ENCODE peak calls at places on chromosomes 5 and 9, in five cellular contexts. One of them, this sample, is unnamed.
A peak's percentile ranks its signal among the peaks of the same experiment; 100 is the strongest.

GRCh38 chr5:343461-344401 is 22.2 kb downstream of the AHRR start:
- DNase-seq in GM13976: peak; percentile 77
- DNase-seq in dorsolateral prefrontal cortex: no peak
- DNase-seq in astrocyte of the cerebellum: no peak
- DNase-seq in Peyer's patch: no peak
- DNase-seq in this sample: peak; percentile 48

GRCh38 chr5:75681125-75681830 is 36.0 kb downstream of the POC5 start:
- DNase-seq in GM13976: peak; percentile 41
- DNase-seq in dorsolateral prefrontal cortex: no peak
- DNase-seq in astrocyte of the cerebellum: peak; percentile 33
- DNase-seq in Peyer's patch: no peak
- DNase-seq in this sample: no peak

GRCh38 chr9:114301798-114302565 is 20.9 kb upstream of the ORM1 start:
- DNase-seq in GM13976: no peak
- DNase-seq in dorsolateral prefrontal cortex: no peak
- DNase-seq in astrocyte of the cerebellum: no peak
- DNase-seq in Peyer's patch: peak; percentile 23
- DNase-seq in this sample: no peak

GRCh38 chr9:117427357-117427913 is 12.6 kb upstream of the ASTN2 start:
- DNase-seq in GM13976: no peak
- DNase-seq in dorsolateral prefrontal cortex: no peak
- DNase-seq in astrocyte of the cerebellum: no peak
- DNase-seq in Peyer's patch: no peak
- DNase-seq in this sample: no peak

GRCh38 chr9:35001285-35001677 is 11.7 kb downstream of the DNAJB5 start:
- DNase-seq in GM13976: no peak
- DNase-seq in dorsolateral prefrontal cortex: no peak
- DNase-seq in astrocyte of the cerebellum: no peak
- DNase-seq in Peyer's patch: no peak
- DNase-seq in this sample: no peak

GRCh38 chr5:180332051-180332517 is 21.1 kb downstream of the GFPT2 start:
- DNase-seq in GM13976: no peak
- DNase-seq in dorsolateral prefrontal cortex: no peak
- DNase-seq in astrocyte of the cerebellum: peak; percentile 70
- DNase-seq in Peyer's patch: no peak
- DNase-seq in this sample: no peak

GRCh38 chr9:36286388-36286787 is 28.1 kb upstream of the GNE start:
- DNase-seq in GM13976: no peak
- DNase-seq in dorsolateral prefrontal cortex: no peak
- DNase-seq in astrocyte of the cerebellum: no peak
- DNase-seq in Peyer's patch: no peak
- DNase-seq in this sample: no peak

GRCh38 chr9:26812217-26812616 is 80.4 kb downstream of the CAAP1 start:
- DNase-seq in GM13976: no peak
- DNase-seq in dorsolateral prefrontal cortex: no peak
- DNase-seq in astrocyte of the cerebellum: no peak
- DNase-seq in Peyer's patch: no peak
- DNase-seq in this sample: no peak

GRCh38 chr9:119818726-119819435 is 449.6 kb upstream of the BRINP1 start:
- DNase-seq in GM13976: no peak
- DNase-seq in dorsolateral prefrontal cortex: no peak
- DNase-seq in astrocyte of the cerebellum: no peak
- DNase-seq in Peyer's patch: no peak
- DNase-seq in this sample: no peak

GRCh38 chr5:31181376-31181987 is 12.0 kb upstream of the CDH6 start:
- DNase-seq in GM13976: no peak
- DNase-seq in dorsolateral prefrontal cortex: no peak
- DNase-seq in astrocyte of the cerebellum: no peak
- DNase-seq in Peyer's patch: no peak
- DNase-seq in this sample: no peak
- TF ChIP-seq CTCF in GM13976: no peak
- TF ChIP-seq CTCF in dorsolateral prefrontal cortex: no peak
- TF ChIP-seq CTCF in astrocyte of the cerebellum: no peak
- TF ChIP-seq CTCF in Peyer's patch: no peak
- TF ChIP-seq CTCF in this sample: no peak

GRCh38 chr5:145701404-145701803 is 133.7 kb downstream of the PRELID2 start:
- DNase-seq in GM13976: no peak
- DNase-seq in dorsolateral prefrontal cortex: no peak
- DNase-seq in astrocyte of the cerebellum: no peak
- DNase-seq in Peyer's patch: no peak
- DNase-seq in this sample: no peak

GRCh38 chr5:145699846-145700245 is 135.3 kb downstream of the PRELID2 start:
- DNase-seq in GM13976: no peak
- DNase-seq in dorsolateral prefrontal cortex: no peak
- DNase-seq in astrocyte of the cerebellum: no peak
- DNase-seq in Peyer's patch: no peak
- DNase-seq in this sample: no peak

GRCh38 chr5:145697251-145698016 is 137.7 kb downstream of the PRELID2 start:
- DNase-seq in GM13976: peak; percentile 25
- DNase-seq in dorsolateral prefrontal cortex: no peak
- DNase-seq in astrocyte of the cerebellum: peak; percentile 2
- DNase-seq in Peyer's patch: peak; percentile 58
- DNase-seq in this sample: no peak
- TF ChIP-seq CTCF in GM13976: peak; percentile 31
- TF ChIP-seq CTCF in dorsolateral prefrontal cortex: no peak
- TF ChIP-seq CTCF in astrocyte of the cerebellum: peak; percentile 54
- TF ChIP-seq CTCF in Peyer's patch: no peak
- TF ChIP-seq CTCF in this sample: peak; percentile 50

GRCh38 chr9:79694676-79695400 is 123.1 kb downstream of the TLE4 start:
- DNase-seq in GM13976: no peak
- DNase-seq in dorsolateral prefrontal cortex: no peak
- DNase-seq in astrocyte of the cerebellum: peak; percentile 94
- DNase-seq in Peyer's patch: no peak
- DNase-seq in this sample: no peak

GRCh38 chr9:79694208-79694607 is 122.4 kb downstream of the TLE4 start:
- DNase-seq in GM13976: no peak
- DNase-seq in dorsolateral prefrontal cortex: no peak
- DNase-seq in astrocyte of the cerebellum: no peak
- DNase-seq in Peyer's patch: no peak
- DNase-seq in this sample: no peak

GRCh38 chr9:79695531-79696218 is 123.9 kb downstream of the TLE4 start:
- DNase-seq in GM13976: no peak
- DNase-seq in dorsolateral prefrontal cortex: no peak
- DNase-seq in astrocyte of the cerebellum: no peak
- DNase-seq in Peyer's patch: peak; percentile 73
- DNase-seq in this sample: no peak

GRCh38 chr9:79692857-79693571 is 121.2 kb downstream of the TLE4 start:
- DNase-seq in GM13976: no peak
- DNase-seq in dorsolateral prefrontal cortex: no peak
- DNase-seq in astrocyte of the cerebellum: no peak
- DNase-seq in Peyer's patch: no peak
- DNase-seq in this sample: no peak

DNA sequence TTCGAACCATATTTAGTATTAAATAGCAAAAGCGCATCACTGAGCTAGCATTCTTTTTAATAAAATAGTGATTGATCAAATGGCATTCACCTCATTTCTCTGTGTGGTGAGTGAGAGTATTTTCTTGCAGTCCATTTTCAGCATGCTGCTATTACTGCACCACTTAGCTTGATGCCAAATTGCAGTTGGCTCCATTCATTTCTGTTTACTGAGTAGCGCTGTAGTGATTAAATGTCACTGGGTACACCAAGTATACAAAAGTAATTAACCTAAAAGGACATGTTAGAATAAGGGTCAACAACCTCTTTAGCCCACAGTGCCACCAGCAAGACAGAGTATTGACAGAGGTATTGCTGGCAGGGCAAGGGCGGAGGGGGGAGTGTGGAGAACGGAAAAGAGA is 122.0 kb downstream of the TLE4 start:
- DNase-seq in GM13976: no peak
- DNase-seq in dorsolateral prefrontal cortex: no peak
- DNase-seq in astrocyte of the cerebellum: no peak
- DNase-seq in Peyer's patch: no peak
- DNase-seq in this sample: no peak
- TF ChIP-seq CTCF in GM13976: no peak
- TF ChIP-seq CTCF in dorsolateral prefrontal cortex: no peak
- TF ChIP-seq CTCF in astrocyte of the cerebellum: no peak
- TF ChIP-seq CTCF in Peyer's patch: no peak
- TF ChIP-seq CTCF in this sample: no peak

DNA sequence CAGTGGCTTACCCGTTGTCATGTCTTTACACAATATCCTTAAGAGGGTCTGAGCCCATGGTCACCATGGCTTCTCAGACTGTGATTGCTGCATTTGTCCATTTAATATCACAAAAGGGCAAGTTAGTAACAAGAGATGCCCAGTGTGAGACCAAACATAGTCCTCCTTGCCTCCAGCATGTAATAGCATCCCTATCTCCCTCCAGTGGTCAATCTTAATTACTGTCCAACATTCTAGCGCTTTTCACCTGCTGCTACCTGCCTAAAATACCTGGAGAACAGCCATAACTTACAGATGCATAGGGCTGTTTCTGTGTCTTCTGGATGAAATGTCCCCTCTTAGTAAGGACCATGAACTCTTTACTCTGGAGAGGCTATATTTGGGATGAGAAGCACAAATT is 267.2 kb upstream of the DAB2 start:
- DNase-seq in GM13976: no peak
- DNase-seq in dorsolateral prefrontal cortex: no peak
- DNase-seq in astrocyte of the cerebellum: no peak
- DNase-seq in Peyer's patch: no peak
- DNase-seq in this sample: no peak
- TF ChIP-seq CTCF in GM13976: no peak
- TF ChIP-seq CTCF in dorsolateral prefrontal cortex: no peak
- TF ChIP-seq CTCF in astrocyte of the cerebellum: peak; percentile 10
- TF ChIP-seq CTCF in Peyer's patch: no peak
- TF ChIP-seq CTCF in this sample: no peak

GRCh38 chr5:11046160-11046559 is 285.1 kb upstream of the DAP start:
- DNase-seq in GM13976: no peak
- DNase-seq in dorsolateral prefrontal cortex: peak; percentile 33
- DNase-seq in astrocyte of the cerebellum: no peak
- DNase-seq in Peyer's patch: no peak
- DNase-seq in this sample: no peak
- TF ChIP-seq CTCF in GM13976: no peak
- TF ChIP-seq CTCF in dorsolateral prefrontal cortex: peak; percentile 25
- TF ChIP-seq CTCF in astrocyte of the cerebellum: no peak
- TF ChIP-seq CTCF in Peyer's patch: no peak
- TF ChIP-seq CTCF in this sample: no peak

DNA sequence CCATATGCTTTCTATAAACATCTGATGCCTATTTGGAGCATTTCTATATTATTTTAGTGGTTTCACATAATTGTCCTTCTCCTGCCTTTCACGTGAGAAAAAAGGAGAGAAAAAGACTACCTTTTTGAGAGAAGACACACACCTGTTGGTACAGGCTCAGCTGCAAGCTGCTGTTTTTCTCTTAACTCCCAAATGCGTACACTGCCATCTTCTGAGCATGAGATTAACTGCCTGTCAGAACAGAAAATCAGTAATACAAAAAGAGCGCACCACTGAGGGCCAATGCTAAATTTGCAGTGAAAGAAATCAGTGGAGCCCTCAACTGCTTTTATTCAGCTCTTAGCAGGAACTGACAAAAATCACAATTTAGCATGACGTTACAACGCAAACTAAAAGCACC is 54.9 kb downstream of the WDR41 start:
- DNase-seq in GM13976: no peak
- DNase-seq in dorsolateral prefrontal cortex: no peak
- DNase-seq in astrocyte of the cerebellum: no peak
- DNase-seq in Peyer's patch: no peak
- DNase-seq in this sample: no peak
- TF ChIP-seq CTCF in GM13976: no peak
- TF ChIP-seq CTCF in dorsolateral prefrontal cortex: peak; percentile 53
- TF ChIP-seq CTCF in astrocyte of the cerebellum: no peak
- TF ChIP-seq CTCF in Peyer's patch: no peak
- TF ChIP-seq CTCF in this sample: peak; percentile 58

GRCh38 chr5:176817864-176818377 is 7.6 kb downstream of the UNC5A start:
- DNase-seq in GM13976: peak; percentile 66
- DNase-seq in dorsolateral prefrontal cortex: no peak
- DNase-seq in astrocyte of the cerebellum: no peak
- DNase-seq in Peyer's patch: no peak
- DNase-seq in this sample: peak; percentile 53
- TF ChIP-seq CTCF in GM13976: no peak
- TF ChIP-seq CTCF in dorsolateral prefrontal cortex: no peak
- TF ChIP-seq CTCF in astrocyte of the cerebellum: peak; percentile 34
- TF ChIP-seq CTCF in Peyer's patch: no peak
- TF ChIP-seq CTCF in this sample: peak; percentile 64

GRCh38 chr5:174837919-174838902 is 113.8 kb downstream of the MSX2 start:
- DNase-seq in GM13976: no peak
- DNase-seq in dorsolateral prefrontal cortex: peak; percentile 32
- DNase-seq in astrocyte of the cerebellum: no peak
- DNase-seq in Peyer's patch: no peak
- DNase-seq in this sample: peak; percentile 4
- TF ChIP-seq CTCF in GM13976: no peak
- TF ChIP-seq CTCF in dorsolateral prefrontal cortex: peak; percentile 57
- TF ChIP-seq CTCF in astrocyte of the cerebellum: peak; percentile 26
- TF ChIP-seq CTCF in Peyer's patch: no peak
- TF ChIP-seq CTCF in this sample: peak; percentile 45

This sample was measured in neural crest cell.